ENCODE peak calls at places on chromosome X, in eight cellular contexts. R is PC-9, X is foreskin melanocyte, N is DMS 273 treated with DMSO at 0.1 percent for 48 hours, Y is H4, C is iPS-NIHi11, Z is Caki2, P is KBM-7. E is an unnamed sample.

GRCh38 chrX:38898261-38898660 is 97.0 kb downstream of the MID1IP1 start:
- DNase-seq in P (peak; percentile 86), Y (no peak), N (no peak), Z (no peak), X (no peak), C (no peak), R (no peak), E (no peak)

GRCh38 chrX:28552882-28553829 is 34.1 kb upstream of the IL1RAPL1 start:
- DNase-seq in R (no peak), P (no peak), Z (no peak), N (no peak), C (no peak), Y (no peak), X (no peak), E (no peak)

GRCh38 chrX:40307871-40308270 is 210.1 kb upstream of the BCOR start:
- DNase-seq in P (no peak), Y (no peak), R (no peak), Z (no peak), X (no peak), C (no peak), N (no peak), E (no peak)

GRCh38 chrX:65596270-65596669 is 61.7 kb upstream of the LAS1L start:
- DNase-seq in N (no peak), Y (peak; percentile 62), C (no peak), X (no peak), P (peak; percentile 69), R (no peak), Z (no peak), E (no peak)

GRCh38 chrX:107677909-107678308 is 49.6 kb downstream of the PRPS1 start:
- DNase-seq in C (no peak), Z (no peak), R (no peak), Y (no peak), P (no peak), N (no peak), X (no peak), E (no peak)

GRCh38 chrX:104105863-104106262 is 6.5 kb upstream of the ZCCHC18 start:
- DNase-seq in R (no peak), P (no peak), C (no peak), N (no peak), Y (no peak), Z (no peak), X (no peak), E (no peak)

GRCh38 chrX:87525771-87526229 is 8.2 kb downstream of the KLHL4 start:
- DNase-seq in Z (peak; percentile 67), P (no peak), R (peak; percentile 12), Y (peak; percentile 60), X (no peak), N (no peak), C (no peak), E (peak; percentile 1)

GRCh38 chrX:63506320-63506719 is 155.2 kb upstream of the SPIN4 start:
- DNase-seq in P (peak; percentile 78), Y (peak; percentile 5), Z (peak; percentile 16), C (peak; percentile 3), N (no peak), X (peak; percentile 9), R (no peak), E (no peak)

GRCh38 chrX:70096052-70096451 is 33.8 kb downstream of the OTUD6A start:
- DNase-seq in X (no peak), Z (no peak), Y (no peak), R (no peak), C (peak; percentile 21), N (no peak), P (no peak), E (no peak)

GRCh38 chrX:6810796-6811195 is 275.9 kb upstream of the VCX3A start:
- DNase-seq in X (no peak), R (no peak), Z (no peak), P (no peak), Y (no peak), C (no peak), N (no peak), E (no peak)

GRCh38 chrX:44996282-44996681 is 123.3 kb downstream of the KDM6A start:
- DNase-seq in R (no peak), Z (no peak), N (no peak), P (no peak), C (no peak), X (no peak), Y (no peak), E (no peak)

GRCh38 chrX:2697741-2698294 is 6.7 kb downstream of the CD99 start:
- DNase-seq in N (no peak), R (no peak), Z (no peak), P (peak; percentile 50), C (no peak), X (no peak), Y (no peak), E (no peak)

GRCh38 chrX:108219949-108220601 is 128.5 kb downstream of the ATG4A start:
- DNase-seq in N (no peak), X (no peak), Z (no peak), P (no peak), R (no peak), C (no peak), Y (no peak), E (no peak)

GRCh38 chrX:3161686-3162085 is 120.4 kb downstream of the ARSF start:
- DNase-seq in P (no peak), Z (no peak), X (no peak), R (no peak), N (no peak), C (no peak), Y (no peak), E (no peak)

GRCh38 chrX:44244008-44244407 is 99.5 kb downstream of the EFHC2 start:
- DNase-seq in Y (peak; percentile 17), R (no peak), P (peak; percentile 77), Z (peak; percentile 10), C (no peak), X (no peak), N (no peak), E (no peak)

E was measured in epithelial cell of prostate.